ENCODE peak calls at places on chromosomes 7 and 10, in four cellular contexts. U is HepG2, L is WTC11, H is K562. K is an unnamed sample.
A peak's percentile ranks its signal among the peaks of the same experiment; 100 is the strongest.

GRCh38 chr10:36094091-36094490 is 452.0 kb upstream of the FZD8 start:
- DNase-seq in U (no peak), L (no peak), H (no peak), K (no peak)

GRCh38 chr10:104117839-104118323 is 4.1 kb upstream of the SFR1 start:
- DNase-seq in U (no peak), L (no peak), H (no peak), K (no peak)

GRCh38 chr10:104077282-104078151 is 8.2 kb downstream of the COL17A1 start:
- DNase-seq in U (no peak), L (peak; percentile 33), H (no peak), K (no peak)

GRCh38 chr7:107889992-107890391 is 991 bp upstream of the DLD start:
- DNase-seq in U (no peak), L (no peak), H (no peak), K (no peak)

GRCh38 chr7:113267885-113268284 is 149.5 kb upstream of the SMIM30 start:
- DNase-seq in U (no peak), L (no peak), H (no peak), K (no peak)

GRCh38 chr10:100502926-100503480 is 16.7 kb downstream of the SEC31B start:
- DNase-seq in U (no peak), L (no peak), H (no peak), K (no peak)

GRCh38 chr10:120477006-120477722 is 20.1 kb downstream of the PLPP4 start:
- DNase-seq in U (no peak), L (no peak), H (no peak), K (no peak)

GRCh38 chr10:131843881-131844284 is 56.9 kb upstream of the PPP2R2D start:
- DNase-seq in U (no peak), L (no peak), H (no peak), K (no peak)

GRCh38 chr10:131018886-131019500 is 292.5 kb downstream of the TCERG1L start:
- DNase-seq in U (peak; percentile 6), L (no peak), H (no peak), K (no peak)

GRCh38 chr7:101166603-101166908 is 1.2 kb upstream of the VGF start:
- DNase-seq in U (no peak), L (no peak), H (no peak), K (no peak)

GRCh38 chr10:28284126-28284525 is 18.7 kb downstream of the MPP7 start:
- DNase-seq in U (peak; percentile 46), L (no peak), H (no peak), K (no peak)
- TF ChIP-seq ETV6 in U (no peak), L (no peak), H (no peak), K (no peak)

GRCh38 chr10:91198781-91199180 is 21.7 kb upstream of the PCGF5 start:
- DNase-seq in U (no peak), L (no peak), H (no peak), K (peak; percentile 68)
- TF ChIP-seq ETV6 in U (no peak), L (no peak), H (no peak), K (no peak)

GRCh38 chr10:33774857-33775256 is 440.4 kb upstream of the NRP1 start:
- DNase-seq in U (no peak), L (no peak), H (no peak), K (no peak)
- TF ChIP-seq ETV6 in U (no peak), L (no peak), H (no peak), K (no peak)

DNA sequence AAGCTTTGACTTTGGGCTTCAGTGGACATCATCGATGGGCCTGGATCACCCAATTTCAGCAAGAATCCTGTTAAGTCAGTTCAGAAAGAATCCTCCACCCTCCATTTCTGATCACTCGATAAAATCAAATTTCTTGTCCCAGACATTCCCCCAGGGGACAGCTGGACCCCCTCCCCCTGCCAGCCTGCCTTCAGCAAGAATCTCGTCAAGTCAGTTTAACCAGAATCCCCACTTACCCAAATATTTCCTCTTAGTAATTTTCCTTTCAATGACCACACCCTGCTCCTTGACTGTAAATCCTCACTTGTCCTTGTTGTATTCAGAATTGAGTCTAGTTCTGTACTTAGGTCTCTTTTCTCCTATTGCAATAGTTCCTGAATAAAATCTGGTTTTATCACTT is 766.9 kb downstream of the XPNPEP1 start:
- DNase-seq in U (no peak), L (no peak), H (no peak), K (no peak)
- TF ChIP-seq ETV6 in U (no peak), L (no peak), H (no peak), K (no peak)

GRCh38 chr7:855686-856369 is 20.5 kb upstream of the GET4 start:
- DNase-seq in U (no peak), L (no peak), H (no peak), K (no peak)
- TF ChIP-seq ETV6 in U (no peak), L (no peak), H (no peak), K (no peak)